ENCODE peak calls at places on chromosomes 11 and 22, in seven cellular contexts. E is GM23248, Y is fibroblast of lung, T is IMR-90, F is PC-3, G is astrocyte, O is OCI-LY7. D is an unnamed sample. For H3K4me1, the result is how much of the 10 kb centered on the place peaks cover.

GRCh38 chr11:123054301-123055065 is 7.5 kb downstream of the HSPA8 start:
- DNase-seq in E (peak), F (peak), G (peak), T (peak), O (peak), Y (peak), D (peak)

GRCh38 chr11:43503417-43503816 is 144.7 kb downstream of the TTC17 start:
- DNase-seq in F (peak), Y (no peak), G (no peak), E (peak), O (no peak), T (no peak), D (no peak)

GRCh38 chr22:39384750-39385480 is 14.7 kb upstream of the TAB1 start:
- DNase-seq in F (peak), T (peak), E (peak), O (peak), G (no peak), Y (peak), D (peak)

GRCh38 chr11:117620131-117620530 is 176.9 kb downstream of the DSCAML1 start:
- DNase-seq in Y (no peak), E (no peak), T (no peak), F (no peak), G (no peak), O (no peak), D (no peak)

GRCh38 chr11:38100836-38101235 is 1502.8 kb upstream of the RAG2 start:
- DNase-seq in Y (no peak), T (no peak), G (no peak), F (no peak), E (no peak), O (no peak), D (no peak)

GRCh38 chr11:18698341-18699268 is at the start of gene TMEM86A:
- DNase-seq in T (peak), F (peak), G (peak), Y (peak), E (peak), O (peak), D (peak)

GRCh38 chr11:67280791-67281551 is 8.1 kb upstream of the ANKRD13D start:
- DNase-seq in O (no peak), G (no peak), E (no peak), Y (no peak), F (no peak), T (no peak), D (no peak)

GRCh38 chr11:13135385-13136271 is 126.5 kb downstream of the RASSF10 start:
- DNase-seq in F (no peak), Y (peak), O (no peak), E (peak), G (peak), T (peak), D (peak)

GRCh38 chr11:61912991-61913698 is 4.2 kb downstream of the RAB3IL1 start:
- DNase-seq in T (no peak), Y (no peak), F (no peak), G (no peak), E (no peak), O (no peak), D (no peak)

GRCh38 chr22:48276933-48277867 is 1514.8 kb downstream of the TBC1D22A start:
- DNase-seq in T (no peak), Y (no peak), F (no peak), G (no peak), E (no peak), O (no peak), D (no peak)

GRCh38 chr11:22991196-22991595 is 130.9 kb upstream of the CCDC179 start:
- DNase-seq in E (no peak), G (no peak), Y (no peak), T (no peak), O (no peak), F (no peak), D (no peak)

GRCh38 chr11:31340903-31341572 is 28.5 kb downstream of the DCDC1 start:
- DNase-seq in O (peak), Y (peak), T (peak), E (peak), F (peak), G (peak), D (peak)

GRCh38 chr11:104873252-104873651 is 25.0 kb downstream of the CASP12 start:
- DNase-seq in T (no peak), E (no peak), Y (no peak), F (no peak), G (no peak), O (peak), D (no peak)

GRCh38 chr22:17234144-17234623 is 14.9 kb upstream of the ADA2 start:
- DNase-seq in O (no peak), Y (peak), T (no peak), G (no peak), E (peak), F (no peak), D (peak)

GRCh38 chr11:67371549-67372231 is 1.7 kb downstream of the CLCF1 start:
- DNase-seq in F (peak), Y (peak), G (no peak), E (peak), T (peak), O (peak), D (peak)

GRCh38 chr22:31561238-31561887 is 65.0 kb downstream of the SFI1 start:
- DNase-seq in Y (peak), F (peak), O (peak), G (peak), T (peak), E (peak), D (peak)

GRCh38 chr11:76598426-76598839 is 72.1 kb downstream of the LRRC32 start:
- DNase-seq in O (peak), G (peak), T (peak), F (peak), Y (peak), E (peak), D (peak)

GRCh38 chr11:11268119-11268518 is 84.9 kb downstream of the CSNK2A3 start:
- DNase-seq in G (no peak), Y (no peak), O (peak), T (no peak), F (no peak), E (no peak), D (no peak)

GRCh38 chr11:1082728-1083620 is 8.3 kb downstream of the MUC2 start:
- DNase-seq in G (no peak), E (no peak), O (no peak), T (no peak), Y (no peak), F (no peak), D (no peak)

GRCh38 chr11:130177782-130178181 is 18.2 kb downstream of the ST14 start:
- DNase-seq in E (no peak), G (no peak), Y (no peak), O (peak), F (no peak), T (no peak), D (no peak)

GRCh38 chr11:132898021-132898420 is 634.3 kb downstream of the OPCML start:
- DNase-seq in T (peak), Y (peak), G (peak), O (no peak), F (no peak), E (no peak), D (no peak)

GRCh38 chr11:44518968-44519550 is 46.4 kb upstream of the CD82 start:
- DNase-seq in O (no peak), Y (no peak), G (no peak), F (no peak), E (no peak), T (no peak), D (no peak)

GRCh38 chr11:8459711-8460399 is 134.2 kb downstream of the STK33 start:
- DNase-seq in E (no peak), Y (no peak), T (no peak), G (no peak), F (no peak), O (no peak), D (no peak)

GRCh38 chr22:44546686-44547310 is 48.8 kb upstream of the RTL6 start:
- DNase-seq in E (no peak), F (no peak), Y (no peak), T (no peak), O (no peak), G (no peak), D (no peak)

GRCh38 chr22:35212020-35212419 is 45.3 kb upstream of the HMGXB4 start:
- DNase-seq in G (peak), E (peak), Y (no peak), O (no peak), F (peak), T (peak), D (no peak)

GRCh38 chr11:126432525-126432924 is 77.0 kb downstream of the ST3GAL4 start:
- DNase-seq in T (no peak), Y (no peak), E (no peak), F (no peak), G (no peak), O (no peak), D (no peak)

GRCh38 chr11:132770802-132771545 is 761.3 kb downstream of the OPCML start:
- DNase-seq in E (no peak), G (peak), O (no peak), T (no peak), F (no peak), Y (peak), D (no peak)

GRCh38 chr11:129090056-129090455 is 102.1 kb downstream of the ARHGAP32 start:
- DNase-seq in T (peak), F (peak), Y (no peak), G (peak), O (no peak), E (peak), D (no peak)

GRCh38 chr11:79626135-79626748 is 185.4 kb upstream of the TENM4 start:
- DNase-seq in E (no peak), G (peak), O (no peak), F (peak), T (peak), Y (no peak), D (no peak)

GRCh38 chr11:107669893-107670601 is 41.8 kb downstream of the SLN start:
- DNase-seq in E (no peak), O (no peak), Y (no peak), G (no peak), T (no peak), F (no peak), D (no peak)

GRCh38 chr11:120667281-120667680 is 155.7 kb downstream of the GRIK4 start:
- DNase-seq in T (no peak), F (no peak), E (peak), Y (no peak), O (no peak), G (peak), D (peak)

GRCh38 chr11:35257287-35257686 is 118.3 kb downstream of the CD44 start:
- DNase-seq in Y (no peak), E (no peak), O (no peak), F (no peak), G (no peak), T (no peak), D (no peak)

GRCh38 chr11:69947772-69948255 is 128.6 kb upstream of the FGF3 start:
- DNase-seq in Y (no peak), T (no peak), F (no peak), E (no peak), O (no peak), G (no peak), D (no peak)

GRCh38 chr22:48481748-48482147 is 1345.9 kb downstream of the BRD1 start:
- DNase-seq in O (no peak), T (no peak), E (no peak), Y (no peak), G (no peak), F (no peak), D (no peak)

GRCh38 chr11:10979529-10979928 is 121.7 kb upstream of the ZBED5 start:
- DNase-seq in E (no peak), G (no peak), F (no peak), Y (no peak), T (no peak), O (peak), D (no peak)

GRCh38 chr22:42379961-42380537 is 52.2 kb downstream of the NFAM1 start:
- DNase-seq in T (no peak), O (no peak), E (no peak), Y (no peak), F (no peak), G (no peak), D (no peak)

GRCh38 chr11:12079726-12080556 is 30.4 kb upstream of the MICAL2 start:
- DNase-seq in E (peak), O (no peak), F (peak), Y (peak), G (peak), T (peak), D (no peak)

GRCh38 chr22:50208939-50209892 is 8.4 kb downstream of the SELENOO start:
- DNase-seq in O (no peak), E (no peak), F (no peak), G (no peak), T (no peak), Y (no peak), D (no peak)

GRCh38 chr11:2721163-2721935 is 21.6 kb upstream of the KCNQ1OT1 start:
- DNase-seq in O (no peak), F (no peak), G (no peak), E (no peak), T (no peak), Y (no peak), D (peak)
- H3K4me1 ChIP-seq in O (under half), F (under half), G (under half), E (under half), T (under half), Y (under half), D (under half)

GRCh38 chr22:23404689-23405365 is 175.3 kb downstream of the IGLL1 start:
- DNase-seq in O (no peak), E (peak), Y (peak), F (peak), T (peak), G (no peak), D (peak)

GRCh38 chr22:23402275-23403151 is 177.6 kb downstream of the IGLL1 start:
- DNase-seq in T (peak), O (peak), G (peak), E (peak), F (peak), Y (peak), D (peak)

GRCh38 chr22:23401910-23402274 is 178.2 kb downstream of the IGLL1 start:
- DNase-seq in Y (no peak), T (no peak), E (no peak), O (no peak), F (no peak), G (no peak), D (no peak)

GRCh38 chr22:23403720-23404688 is 176.1 kb downstream of the IGLL1 start:
- DNase-seq in O (no peak), T (no peak), Y (no peak), E (peak), G (no peak), F (no peak), D (no peak)

GRCh38 chr22:23403152-23403719 is 176.9 kb downstream of the IGLL1 start:
- DNase-seq in G (no peak), T (no peak), Y (no peak), O (no peak), F (no peak), E (no peak), D (no peak)
- H2AFZ ChIP-seq in G (peak), T (no peak), Y (no peak), O (peak), F (peak), E (no peak), D (peak)

DNA sequence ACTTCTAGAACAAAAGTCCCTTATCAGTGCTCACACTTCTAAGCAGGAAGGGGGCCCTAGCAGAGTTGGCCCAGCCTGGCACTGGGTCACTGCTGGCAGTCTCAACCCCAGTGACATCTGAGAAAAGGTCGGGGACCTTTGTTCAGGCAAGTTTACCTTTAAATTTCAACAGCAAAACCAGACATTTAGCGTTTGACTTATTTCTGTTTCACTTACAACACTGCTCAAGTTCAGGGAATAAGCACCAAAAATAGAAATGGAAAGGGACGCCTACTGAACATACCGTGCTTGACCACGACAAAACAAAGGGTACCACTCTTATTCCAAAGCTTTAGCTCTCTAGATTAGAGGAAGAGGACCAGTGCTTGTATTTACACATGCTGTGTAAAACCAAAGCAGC is 26.2 kb downstream of the PITPNB start:
- DNase-seq in O (no peak), Y (no peak), T (no peak), E (no peak), F (no peak), G (no peak), D (no peak)
- H3K27ac ChIP-seq in O (no peak), Y (no peak), T (no peak), E (no peak), F (no peak), G (no peak), D (no peak)

DNA sequence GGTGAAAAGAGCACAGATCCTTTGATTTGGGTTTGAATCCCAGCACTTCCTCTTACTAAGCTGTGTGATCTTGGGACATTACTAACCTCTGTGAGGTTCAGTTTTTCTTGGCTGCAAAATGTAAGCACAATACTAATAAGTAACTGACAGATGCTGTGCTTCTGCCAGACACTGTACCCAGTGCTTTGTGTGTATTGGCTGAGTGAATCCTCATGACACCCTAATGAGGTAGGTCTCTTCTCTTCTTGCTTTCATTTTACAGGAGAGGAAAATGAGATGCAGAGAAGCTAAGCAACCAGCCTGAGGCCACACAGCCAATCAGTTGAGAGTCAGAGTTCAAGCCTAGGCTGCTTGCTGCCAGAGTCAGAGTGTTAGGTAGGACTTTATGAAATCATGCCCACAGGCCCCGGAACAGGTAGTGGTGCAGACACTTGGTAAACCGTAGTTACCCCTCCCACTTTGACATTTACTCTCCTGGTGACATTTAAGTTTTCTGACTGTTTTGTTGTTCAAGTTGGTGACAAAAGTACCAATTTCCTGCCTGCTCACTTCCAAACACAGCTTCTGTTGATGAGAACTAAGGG is 21.2 kb downstream of the PTPRJ start:
- DNase-seq in Y (peak), O (peak), T (peak), F (no peak), G (peak), E (peak), D (no peak)
- H3K4me1 ChIP-seq in Y (under half), O (half or more), T (under half), F (under half), G (under half), E (under half), D (under half)

GRCh38 chr11:45771194-45771941 is 33.6 kb upstream of the SLC35C1 start:
- DNase-seq in T (peak), G (peak), E (peak), Y (peak), O (peak), F (peak), D (peak)

GRCh38 chr11:45774023-45774655 is 30.8 kb upstream of the SLC35C1 start:
- DNase-seq in T (no peak), E (no peak), F (no peak), Y (no peak), O (no peak), G (no peak), D (no peak)

GRCh38 chr11:45769960-45770359 is 35.0 kb upstream of the SLC35C1 start:
- DNase-seq in G (no peak), T (no peak), O (no peak), E (no peak), F (no peak), Y (no peak), D (no peak)

GRCh38 chr11:45773271-45774022 is 31.5 kb upstream of the SLC35C1 start:
- DNase-seq in T (no peak), Y (no peak), O (no peak), G (no peak), E (peak), F (no peak), D (no peak)

DNA sequence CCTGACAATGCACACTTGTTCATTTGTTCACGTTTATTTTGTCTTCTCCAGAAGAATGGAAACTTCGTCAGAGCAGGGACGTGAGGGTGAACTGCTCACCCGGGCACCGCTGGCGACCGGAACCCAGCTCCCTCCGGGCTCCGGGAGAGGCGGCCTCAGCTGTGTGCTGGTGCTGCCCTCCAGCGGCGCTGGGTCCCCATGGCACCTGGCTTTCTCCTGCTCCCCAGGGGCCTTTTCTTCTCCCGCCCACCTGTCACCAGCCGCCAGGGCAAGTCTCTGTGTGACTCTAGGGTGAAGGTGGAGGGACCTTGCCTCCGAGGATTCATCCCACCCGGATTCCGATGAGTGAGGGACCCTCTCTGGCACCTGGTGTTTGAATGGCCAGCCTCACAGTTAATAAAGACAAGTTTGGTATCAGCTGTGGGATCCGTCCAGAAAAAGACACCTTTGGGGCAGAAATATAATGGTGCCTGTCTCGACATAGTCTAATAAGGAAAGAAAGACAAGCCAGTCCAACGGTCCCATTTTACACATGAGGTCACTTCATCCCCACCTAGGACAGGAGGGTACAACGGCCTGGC is 32.9 kb upstream of the SLC35C1 start:
- DNase-seq in Y (peak), T (peak), E (peak), O (peak), F (peak), G (peak), D (peak)
- H2AFZ ChIP-seq in Y (peak), T (peak), E (peak), O (peak), F (peak), G (peak), D (peak)

DNA sequence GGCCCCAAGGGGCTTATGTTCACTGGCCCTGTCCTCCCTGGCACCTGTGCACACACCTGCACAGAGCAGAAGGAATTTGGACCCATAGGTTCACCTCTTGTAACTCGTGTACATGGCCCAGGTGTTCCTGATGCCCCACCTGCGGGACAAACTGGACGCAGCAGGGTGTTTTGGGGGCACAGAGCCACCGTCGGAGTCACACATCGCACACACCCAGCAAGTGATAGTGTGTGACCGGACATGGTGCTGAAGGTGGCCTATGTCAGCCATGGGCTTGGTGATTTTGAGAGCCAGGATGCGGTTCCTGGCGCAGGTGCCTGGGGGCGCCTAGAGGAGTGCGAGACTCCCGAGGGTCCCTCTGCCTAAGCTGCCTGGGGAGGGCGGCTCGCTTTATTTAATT is 252.5 kb downstream of the TBC1D22A start:
- DNase-seq in G (no peak), Y (no peak), E (no peak), T (no peak), F (no peak), O (no peak), D (no peak)
- H3K27ac ChIP-seq in G (no peak), Y (no peak), E (no peak), T (no peak), F (no peak), O (no peak), D (no peak)

GRCh38 chr22:46576556-46577351 is 39.3 kb upstream of the CELSR1 start:
- DNase-seq in O (peak), F (peak), G (no peak), T (peak), E (peak), Y (peak), D (peak)
- H3K4me1 ChIP-seq in O (under half), F (under half), G (under half), T (under half), E (under half), Y (under half), D (under half)